ENCODE peak calls at places on chromosomes 7 and 10, in eight cellular contexts. E, V, A, U, T, C, Z and P are unnamed samples.

GRCh38 chr10:78904196-78904595 is 164.6 kb upstream of the ZMIZ1 start:
- DNase-seq in E (peak), V (no peak), A (no peak), U (no peak), T (no peak), C (no peak), Z (no peak), P (no peak)

GRCh38 chr7:105003275-105003674 is 10.7 kb upstream of the KMT2E start:
- DNase-seq in E (no peak), V (peak), A (no peak), U (peak), T (no peak), C (peak), Z (no peak), P (no peak)

GRCh38 chr7:94251-94801 is 98.0 kb upstream of the FAM20C start:
- DNase-seq in E (no peak), V (no peak), A (no peak), U (no peak), T (no peak), C (no peak), Z (no peak), P (no peak)

GRCh38 chr10:132867801-132868644 is 74.3 kb downstream of the CFAP46 start:
- DNase-seq in E (peak), V (no peak), A (no peak), U (no peak), T (no peak), C (no peak), Z (no peak), P (no peak)

GRCh38 chr10:131760416-131761166 is 140.2 kb upstream of the PPP2R2D start:
- DNase-seq in E (no peak), V (no peak), A (no peak), U (no peak), T (no peak), C (no peak), Z (peak), P (no peak)

GRCh38 chr10:129136866-129137415 is 330.1 kb upstream of the MGMT start:
- DNase-seq in E (no peak), V (no peak), A (no peak), U (no peak), T (no peak), C (no peak), Z (no peak), P (no peak)

GRCh38 chr7:101736077-101736476 is 81.3 kb upstream of the CUX1 start:
- DNase-seq in E (no peak), V (no peak), A (no peak), U (no peak), T (peak), C (no peak), Z (peak), P (no peak)

GRCh38 chr7:121235221-121235620 is 93.6 kb upstream of the WNT16 start:
- DNase-seq in E (no peak), V (no peak), A (no peak), U (no peak), T (no peak), C (no peak), Z (no peak), P (no peak)

GRCh38 chr7:30936650-30937245 is 25.1 kb downstream of the AQP1 start:
- DNase-seq in E (no peak), V (no peak), A (no peak), U (no peak), T (no peak), C (no peak), Z (no peak), P (no peak)

GRCh38 chr10:77293785-77294184 is 343.8 kb downstream of the KCNMA1 start:
- DNase-seq in E (no peak), V (no peak), A (no peak), U (no peak), T (no peak), C (no peak), Z (no peak), P (no peak)

GRCh38 chr7:100676501-100677306 is 3.2 kb downstream of the GNB2 start:
- DNase-seq in E (no peak), V (no peak), A (no peak), U (no peak), T (no peak), C (no peak), Z (no peak), P (no peak)

GRCh38 chr7:88452648-88453047 is 146.0 kb upstream of the STEAP4 start:
- DNase-seq in E (no peak), V (no peak), A (no peak), U (no peak), T (no peak), C (no peak), Z (no peak), P (no peak)

GRCh38 chr7:32958046-32959025 is 1.1 kb downstream of the FKBP9 start:
- DNase-seq in E (no peak), V (no peak), A (no peak), U (peak), T (peak), C (no peak), Z (no peak), P (no peak)